ENCODE peak calls at places on chromosome 20, in six cellular contexts. One of them, this sample, is unnamed.

GRCh38 chr20:11454966-11455799 is 462.5 kb upstream of the BTBD3 start:
- DNase-seq in CD8-positive, alpha-beta T cell: no peak
- DNase-seq in ACHN: peak; percentile 88
- DNase-seq in T-cell: no peak
- DNase-seq in HS-27A: peak; percentile 73
- DNase-seq in uterus: peak; percentile 39
- DNase-seq in this sample: no peak

GRCh38 chr20:23235173-23236027 is 115.2 kb upstream of the NXT1 start:
- DNase-seq in CD8-positive, alpha-beta T cell: no peak
- DNase-seq in uterus: no peak
- DNase-seq in ACHN: no peak
- DNase-seq in HS-27A: no peak
- DNase-seq in T-cell: no peak
- DNase-seq in this sample: no peak

GRCh38 chr20:9514461-9515210 is at the start of gene LAMP5:
- DNase-seq in T-cell: no peak
- DNase-seq in ACHN: peak; percentile 12
- DNase-seq in uterus: no peak
- DNase-seq in CD8-positive, alpha-beta T cell: no peak
- DNase-seq in HS-27A: no peak
- DNase-seq in this sample: peak; percentile 32

GRCh38 chr20:47113362-47114118 is 218.9 kb downstream of the EYA2 start:
- DNase-seq in HS-27A: no peak
- DNase-seq in T-cell: no peak
- DNase-seq in CD8-positive, alpha-beta T cell: no peak
- DNase-seq in ACHN: no peak
- DNase-seq in uterus: no peak
- DNase-seq in this sample: no peak

GRCh38 chr20:35465976-35466375 is 10.6 kb downstream of the CEP250 start:
- DNase-seq in CD8-positive, alpha-beta T cell: no peak
- DNase-seq in T-cell: no peak
- DNase-seq in uterus: peak; percentile 36
- DNase-seq in HS-27A: no peak
- DNase-seq in ACHN: no peak
- DNase-seq in this sample: no peak

GRCh38 chr20:35539756-35540212 is 2.1 kb upstream of the ERGIC3 start:
- DNase-seq in HS-27A: no peak
- DNase-seq in CD8-positive, alpha-beta T cell: no peak
- DNase-seq in uterus: no peak
- DNase-seq in T-cell: no peak
- DNase-seq in ACHN: no peak
- DNase-seq in this sample: peak; percentile 77

GRCh38 chr20:51341581-51341980 is 200.9 kb downstream of the NFATC2 start:
- DNase-seq in ACHN: no peak
- DNase-seq in CD8-positive, alpha-beta T cell: no peak
- DNase-seq in uterus: no peak
- DNase-seq in HS-27A: no peak
- DNase-seq in T-cell: no peak
- DNase-seq in this sample: no peak

GRCh38 chr20:32332614-32333013 is 25.5 kb upstream of the ASXL1 start:
- DNase-seq in ACHN: no peak
- DNase-seq in T-cell: no peak
- DNase-seq in uterus: no peak
- DNase-seq in HS-27A: no peak
- DNase-seq in CD8-positive, alpha-beta T cell: no peak
- DNase-seq in this sample: no peak

GRCh38 chr20:33423141-33423834 is 20.3 kb downstream of the SNTA1 start:
- DNase-seq in HS-27A: peak; percentile 95
- DNase-seq in ACHN: peak; percentile 15
- DNase-seq in uterus: peak; percentile 55
- DNase-seq in CD8-positive, alpha-beta T cell: no peak
- DNase-seq in T-cell: no peak
- DNase-seq in this sample: no peak

GRCh38 chr20:24964518-24964838 is 15.4 kb downstream of the CST7 start:
- DNase-seq in ACHN: no peak
- DNase-seq in HS-27A: no peak
- DNase-seq in CD8-positive, alpha-beta T cell: no peak
- DNase-seq in T-cell: no peak
- DNase-seq in uterus: no peak
- DNase-seq in this sample: no peak

GRCh38 chr20:41171736-41172295 is 34.5 kb downstream of the PLCG1 start:
- DNase-seq in uterus: peak; percentile 14
- DNase-seq in T-cell: no peak
- DNase-seq in HS-27A: no peak
- DNase-seq in CD8-positive, alpha-beta T cell: no peak
- DNase-seq in ACHN: no peak
- DNase-seq in this sample: no peak

GRCh38 chr20:62881662-62882395 is 20.2 kb upstream of the TCFL5 start:
- DNase-seq in uterus: no peak
- DNase-seq in HS-27A: no peak
- DNase-seq in CD8-positive, alpha-beta T cell: no peak
- DNase-seq in T-cell: no peak
- DNase-seq in ACHN: no peak
- DNase-seq in this sample: no peak

GRCh38 chr20:2230671-2231488 is 64.9 kb upstream of the TGM3 start:
- DNase-seq in ACHN: no peak
- DNase-seq in T-cell: no peak
- DNase-seq in uterus: no peak
- DNase-seq in CD8-positive, alpha-beta T cell: no peak
- DNase-seq in HS-27A: no peak
- DNase-seq in this sample: no peak

GRCh38 chr20:825710-826421 is 7.6 kb upstream of the FAM110A start:
- DNase-seq in ACHN: no peak
- DNase-seq in uterus: no peak
- DNase-seq in HS-27A: no peak
- DNase-seq in T-cell: no peak
- DNase-seq in CD8-positive, alpha-beta T cell: no peak
- DNase-seq in this sample: no peak

GRCh38 chr20:2599265-2600060 is 53.0 kb upstream of the NOP56 start:
- DNase-seq in uterus: no peak
- DNase-seq in T-cell: no peak
- DNase-seq in ACHN: no peak
- DNase-seq in HS-27A: no peak
- DNase-seq in CD8-positive, alpha-beta T cell: no peak
- DNase-seq in this sample: no peak

GRCh38 chr20:13102689-13103088 is 93.9 kb downstream of the SPTLC3 start:
- DNase-seq in T-cell: no peak
- DNase-seq in ACHN: no peak
- DNase-seq in HS-27A: no peak
- DNase-seq in uterus: no peak
- DNase-seq in CD8-positive, alpha-beta T cell: no peak
- DNase-seq in this sample: no peak

GRCh38 chr20:38139919-38140753 is 24.9 kb downstream of the TGM2 start:
- DNase-seq in uterus: peak; percentile 6
- DNase-seq in T-cell: no peak
- DNase-seq in CD8-positive, alpha-beta T cell: no peak
- DNase-seq in ACHN: no peak
- DNase-seq in HS-27A: no peak
- DNase-seq in this sample: no peak

GRCh38 chr20:7693761-7694160 is 246.5 kb downstream of the HAO1 start:
- DNase-seq in HS-27A: no peak
- DNase-seq in uterus: no peak
- DNase-seq in CD8-positive, alpha-beta T cell: no peak
- DNase-seq in T-cell: no peak
- DNase-seq in ACHN: no peak
- DNase-seq in this sample: no peak

GRCh38 chr20:25486377-25486776 is 78.9 kb downstream of the GINS1 start:
- DNase-seq in T-cell: no peak
- DNase-seq in ACHN: no peak
- DNase-seq in uterus: no peak
- DNase-seq in CD8-positive, alpha-beta T cell: no peak
- DNase-seq in HS-27A: no peak
- DNase-seq in this sample: no peak

GRCh38 chr20:24419786-24420185 is 49.6 kb upstream of the SYNDIG1 start:
- DNase-seq in CD8-positive, alpha-beta T cell: no peak
- DNase-seq in HS-27A: no peak
- DNase-seq in uterus: no peak
- DNase-seq in ACHN: no peak
- DNase-seq in T-cell: no peak
- DNase-seq in this sample: no peak

GRCh38 chr20:55668659-55669058 is 336.7 kb downstream of the CBLN4 start:
- DNase-seq in CD8-positive, alpha-beta T cell: no peak
- DNase-seq in uterus: no peak
- DNase-seq in ACHN: no peak
- DNase-seq in T-cell: no peak
- DNase-seq in HS-27A: no peak
- DNase-seq in this sample: no peak

GRCh38 chr20:48791014-48791413 is 36.8 kb downstream of the PREX1 start:
- DNase-seq in uterus: no peak
- DNase-seq in T-cell: no peak
- DNase-seq in HS-27A: no peak
- DNase-seq in CD8-positive, alpha-beta T cell: no peak
- DNase-seq in ACHN: no peak
- DNase-seq in this sample: no peak

This sample was measured in B cell.